ENCODE peak calls at places on chromosome 13, in nine cellular contexts. F is AG08396, I is NCI-H345, C is sciatic nerve, R is fibroblast of gingiva, P is GM23248, Q is activated B cell treated with CpG ODN at 0.5 μM for 24 hours, J is NCI-H1417, B is NCI-H69. U is an unnamed sample.

GRCh38 chr13:41960195-41960699 is 662 bp downstream of the VWA8 start:
- DNase-seq in C (no peak), F (peak), Q (no peak), P (peak), R (peak), B (peak), J (no peak), I (no peak), U (peak)

GRCh38 chr13:49838989-49839388 is 46.5 kb upstream of the KPNA3 start:
- DNase-seq in R (no peak), Q (no peak), J (no peak), I (no peak), B (peak), F (no peak), C (no peak), P (no peak), U (no peak)

GRCh38 chr13:23610187-23610576 is 40.0 kb downstream of the TNFRSF19 start:
- DNase-seq in P (peak), J (no peak), B (peak), C (no peak), R (no peak), Q (no peak), F (no peak), I (no peak), U (no peak)

GRCh38 chr13:109516196-109516595 is 270.2 kb downstream of the IRS2 start:
- DNase-seq in F (no peak), I (no peak), C (no peak), Q (no peak), R (no peak), J (no peak), B (no peak), P (no peak), U (no peak)

GRCh38 chr13:44017756-44018309 is 138.1 kb downstream of the LACC1 start:
- DNase-seq in B (no peak), I (no peak), P (no peak), C (no peak), F (no peak), J (no peak), Q (no peak), R (no peak), U (no peak)

GRCh38 chr13:48151766-48152165 is 56.9 kb upstream of the MED4 start:
- DNase-seq in F (no peak), C (no peak), R (no peak), Q (no peak), B (no peak), J (no peak), I (no peak), P (no peak), U (no peak)

GRCh38 chr13:73365681-73366080 is 306.9 kb downstream of the KLF5 start:
- DNase-seq in B (peak), P (no peak), R (peak), J (no peak), F (no peak), C (no peak), Q (no peak), I (no peak), U (no peak)

GRCh38 chr13:100125946-100126345 is 37.1 kb downstream of the PCCA start:
- DNase-seq in F (no peak), Q (no peak), B (peak), R (no peak), I (no peak), P (no peak), C (no peak), J (no peak), U (no peak)

GRCh38 chr13:34405410-34405809 is 536.7 kb upstream of the NBEA start:
- DNase-seq in I (no peak), C (no peak), R (no peak), Q (no peak), F (no peak), B (no peak), P (no peak), J (no peak), U (no peak)

GRCh38 chr13:74444161-74444571 is 310.0 kb upstream of the KLF12 start:
- DNase-seq in I (no peak), Q (no peak), C (no peak), F (no peak), B (peak), R (no peak), J (no peak), P (peak), U (no peak)

GRCh38 chr13:81671103-81671502 is 1330.2 kb upstream of the SPRY2 start:
- DNase-seq in R (no peak), I (no peak), C (no peak), Q (no peak), B (no peak), P (no peak), F (no peak), J (no peak), U (no peak)

GRCh38 chr13:40315416-40316064 is 350.9 kb downstream of the FOXO1 start:
- DNase-seq in Q (no peak), P (no peak), B (no peak), C (no peak), R (no peak), J (no peak), I (no peak), F (no peak), U (peak)

GRCh38 chr13:23965346-23965745 is 68.0 kb upstream of the C1QTNF9B start:
- DNase-seq in Q (no peak), C (no peak), B (peak), R (no peak), J (no peak), F (no peak), I (peak), P (no peak), U (no peak)

GRCh38 chr13:92621985-92622384 is 604.6 kb upstream of the GPC6 start:
- DNase-seq in J (no peak), C (no peak), P (no peak), F (no peak), R (no peak), I (no peak), B (no peak), Q (no peak), U (no peak)

GRCh38 chr13:45149964-45150363 is 29.7 kb downstream of the GTF2F2 start:
- DNase-seq in P (no peak), Q (no peak), R (no peak), I (no peak), J (no peak), C (no peak), F (no peak), B (no peak), U (no peak)

GRCh38 chr13:36850790-36851438 is 31.9 kb downstream of the RFXAP start:
- DNase-seq in B (peak), C (no peak), R (no peak), J (peak), I (peak), F (no peak), P (peak), Q (no peak), U (no peak)

GRCh38 chr13:99811067-99811715 is 160.4 kb downstream of the ZIC5 start:
- DNase-seq in P (no peak), B (peak), F (no peak), R (no peak), Q (no peak), I (no peak), J (no peak), C (no peak), U (no peak)

GRCh38 chr13:43991773-43992201 is 112.1 kb downstream of the LACC1 start:
- DNase-seq in I (no peak), P (no peak), J (no peak), R (no peak), C (no peak), F (no peak), B (no peak), Q (no peak), U (no peak)

GRCh38 chr13:45256254-45256653 is 55.4 kb upstream of the KCTD4 start:
- DNase-seq in P (no peak), I (no peak), F (no peak), R (no peak), B (no peak), Q (no peak), J (no peak), C (no peak), U (no peak)

GRCh38 chr13:30577381-30577780 is 40.3 kb upstream of the USPL1 start:
- DNase-seq in Q (no peak), J (no peak), R (peak), B (peak), I (no peak), F (peak), P (peak), C (no peak), U (peak)

GRCh38 chr13:93307166-93307565 is 80.6 kb downstream of the GPC6 start:
- DNase-seq in P (peak), B (no peak), Q (no peak), C (no peak), F (no peak), J (no peak), I (no peak), R (no peak), U (no peak)

GRCh38 chr13:114007566-114007965 is 33.7 kb upstream of the C13orf46 start:
- DNase-seq in Q (peak), P (no peak), F (no peak), R (no peak), B (no peak), C (no peak), I (no peak), J (no peak), U (no peak)

GRCh38 chr13:50085063-50085462 is 69.8 kb downstream of the KCNRG start:
- DNase-seq in B (peak), C (no peak), I (no peak), R (peak), P (peak), J (peak), Q (no peak), F (no peak), U (no peak)

GRCh38 chr13:49253997-49254396 is 6.3 kb downstream of the CDADC1 start:
- DNase-seq in R (no peak), P (no peak), F (no peak), C (no peak), I (no peak), J (no peak), B (no peak), Q (no peak), U (no peak)

GRCh38 chr13:114019367-114019766 is 45.5 kb upstream of the C13orf46 start:
- DNase-seq in B (peak), Q (no peak), J (peak), C (no peak), F (peak), R (no peak), P (peak), I (no peak), U (peak)

GRCh38 chr13:53137777-53138176 is 109.2 kb downstream of the OLFM4 start:
- DNase-seq in Q (no peak), J (no peak), I (no peak), F (peak), R (peak), P (peak), C (no peak), B (peak), U (no peak)

U was measured in H54.